ENCODE peak calls at places on chromosomes 7 and 10, in six cellular contexts. Z, L, X, S, E and G are unnamed samples.
A peak's percentile ranks its signal among the peaks of the same experiment; 100 is the strongest.

GRCh38 chr7:88184848-88185304 is 35.0 kb downstream of the SRI start:
- DNase-seq in E (peak; percentile 7), S (peak; percentile 45), Z (peak; percentile 37), X (peak; percentile 33), L (no peak), G (no peak)

GRCh38 chr7:32335107-32335506 is 155.1 kb downstream of the LSM5 start:
- DNase-seq in Z (no peak), L (no peak), E (peak; percentile 65), X (no peak), S (peak; percentile 70), G (no peak)

GRCh38 chr10:86440874-86441838 is 74.6 kb upstream of the GRID1 start:
- DNase-seq in Z (no peak), S (peak; percentile 48), X (peak; percentile 3), E (peak; percentile 37), L (no peak), G (no peak)

GRCh38 chr10:71608863-71609768 is 110.5 kb downstream of the C10orf105 start:
- DNase-seq in X (peak; percentile 29), Z (no peak), L (peak; percentile 81), S (peak; percentile 48), E (peak; percentile 26), G (no peak)

GRCh38 chr7:131173148-131173890 is 154.4 kb upstream of the MKLN1 start:
- DNase-seq in S (peak; percentile 33), E (peak; percentile 83), L (no peak), X (peak; percentile 22), Z (no peak), G (no peak)

GRCh38 chr10:132939957-132940790 is 2.2 kb downstream of the CFAP46 start:
- DNase-seq in L (peak; percentile 80), S (peak; percentile 50), X (peak; percentile 35), Z (no peak), E (no peak), G (no peak)

GRCh38 chr10:80261316-80262030 is 28.0 kb downstream of the MAT1A start:
- DNase-seq in Z (no peak), L (no peak), X (no peak), S (no peak), E (no peak), G (no peak)

GRCh38 chr7:44380179-44380830 is 54.9 kb upstream of the CAMK2B start:
- DNase-seq in S (no peak), E (no peak), X (no peak), L (no peak), Z (no peak), G (no peak)

GRCh38 chr7:159119026-159119741 is 25.5 kb downstream of the VIPR2 start:
- DNase-seq in L (no peak), S (no peak), E (no peak), X (no peak), Z (no peak), G (no peak)

GRCh38 chr10:132140167-132140925 is 46.4 kb upstream of the DPYSL4 start:
- DNase-seq in Z (no peak), S (no peak), L (no peak), E (no peak), X (no peak), G (no peak)

GRCh38 chr7:24505968-24506367 is 67.3 kb upstream of the PALS2 start:
- DNase-seq in Z (no peak), L (no peak), S (no peak), E (no peak), X (no peak), G (no peak)

GRCh38 chr7:27064169-27064568 is 31.6 kb downstream of the HOXA1 start:
- DNase-seq in S (no peak), X (peak; percentile 54), Z (no peak), L (no peak), E (no peak), G (no peak)

GRCh38 chr7:5339949-5340348 is 57.2 kb downstream of the SLC29A4 start:
- DNase-seq in E (no peak), L (no peak), Z (no peak), S (no peak), X (no peak), G (no peak)

GRCh38 chr10:125038637-125039036 is 96.7 kb downstream of the ZRANB1 start:
- DNase-seq in Z (no peak), L (peak; percentile 76), E (no peak), X (peak; percentile 26), S (no peak), G (no peak)

GRCh38 chr7:66359656-66360211 is 154.6 kb downstream of the TPST1 start:
- DNase-seq in X (peak; percentile 33), E (no peak), L (no peak), Z (no peak), S (peak; percentile 65), G (no peak)

GRCh38 chr7:158560386-158560785 is 27.2 kb downstream of the PTPRN2 start:
- DNase-seq in S (no peak), L (no peak), X (no peak), Z (no peak), E (no peak), G (no peak)

GRCh38 chr7:75695036-75695435 is 43.7 kb downstream of the HIP1 start:
- DNase-seq in Z (no peak), S (no peak), X (no peak), L (no peak), E (no peak), G (no peak)

GRCh38 chr7:151716339-151716722 is 160.6 kb downstream of the PRKAG2 start:
- DNase-seq in E (no peak), Z (no peak), X (no peak), L (no peak), S (no peak), G (no peak)

GRCh38 chr7:87475359-87476178 is at the start of gene ABCB4:
- DNase-seq in X (no peak), L (peak; percentile 43), Z (no peak), E (no peak), S (no peak), G (no peak)

GRCh38 chr7:45136106-45137060 is 21.2 kb upstream of the RAMP3 start:
- DNase-seq in Z (peak; percentile 32), X (peak; percentile 59), L (peak; percentile 86), E (peak; percentile 49), S (peak; percentile 86), G (no peak)

GRCh38 chr10:7484456-7485266 is 73.8 kb upstream of the SFMBT2 start:
- DNase-seq in E (no peak), L (no peak), X (no peak), Z (no peak), S (no peak), G (no peak)

GRCh38 chr7:112770051-112770450 is 20.1 kb downstream of the TMEM168 start:
- DNase-seq in X (no peak), E (peak; percentile 86), Z (no peak), L (peak; percentile 18), S (peak; percentile 69), G (no peak)

GRCh38 chr7:2321020-2321419 is 6.8 kb upstream of the SNX8 start:
- DNase-seq in Z (no peak), S (peak; percentile 46), L (peak; percentile 30), E (no peak), X (no peak), G (no peak)

GRCh38 chr7:141663081-141663510 is 38.9 kb downstream of the DENND11 start:
- DNase-seq in S (no peak), L (no peak), X (no peak), Z (no peak), E (no peak), G (no peak)

GRCh38 chr7:37247881-37248280 is 200.8 kb downstream of the ELMO1 start:
- DNase-seq in S (no peak), E (peak; percentile 12), L (peak; percentile 24), Z (peak; percentile 3), X (peak; percentile 15), G (no peak)

GRCh38 chr10:131997366-131998049 is 15.8 kb upstream of the BNIP3 start:
- DNase-seq in E (no peak), X (peak; percentile 97), Z (peak; percentile 28), S (peak; percentile 57), L (no peak), G (peak; percentile 17)

GRCh38 chr10:69065406-69066361 is 22.2 kb upstream of the SRGN start:
- DNase-seq in Z (no peak), L (no peak), S (no peak), X (peak; percentile 83), E (peak; percentile 13), G (no peak)

GRCh38 chr10:121952226-121952625 is 22.8 kb downstream of the NSMCE4A start:
- DNase-seq in Z (no peak), E (no peak), L (no peak), X (peak; percentile 57), S (no peak), G (no peak)

GRCh38 chr7:150356265-150356897 is 12.2 kb upstream of the REPIN1 start:
- DNase-seq in L (peak; percentile 54), X (no peak), Z (no peak), S (no peak), E (no peak), G (no peak)

GRCh38 chr7:2912684-2913439 is 68.8 kb upstream of the GNA12 start:
- DNase-seq in L (no peak), Z (no peak), E (no peak), X (no peak), S (no peak), G (no peak)

GRCh38 chr10:12337973-12338372 is 11.4 kb upstream of the CAMK1D start:
- DNase-seq in Z (peak; percentile 78), L (no peak), X (no peak), S (no peak), E (no peak), G (no peak)

GRCh38 chr7:47343056-47343455 is 238.9 kb downstream of the TNS3 start:
- DNase-seq in Z (no peak), E (no peak), L (no peak), S (no peak), X (no peak), G (no peak)

GRCh38 chr7:77680266-77680665 is 16.0 kb upstream of the RSBN1L start:
- DNase-seq in S (no peak), E (no peak), X (no peak), Z (no peak), L (no peak), G (no peak)

GRCh38 chr10:97633921-97634320 is 621 bp upstream of the MORN4 start:
- DNase-seq in Z (no peak), L (no peak), X (no peak), S (no peak), E (no peak), G (no peak)

GRCh38 chr10:110420401-110421193 is 77.1 kb upstream of the DUSP5 start:
- DNase-seq in X (peak; percentile 67), S (no peak), E (peak; percentile 59), L (no peak), Z (no peak), G (no peak)

GRCh38 chr7:18068745-18069144 is 41.1 kb upstream of the PRPS1L1 start:
- DNase-seq in E (no peak), Z (no peak), X (no peak), L (no peak), S (no peak), G (no peak)